ENCODE peak calls at places on chromosomes 3 and 15, in nine cellular contexts. One of them, this sample, is unnamed.

GRCh38 chr3:177451940-177452484 is 254.7 kb upstream of the TBL1XR1 start:
- DNase-seq in K562: no peak
- DNase-seq in heart left ventricle: no peak
- DNase-seq in breast epithelium: no peak
- DNase-seq in endothelial cell of umbilical vein: peak
- DNase-seq in H1: no peak
- DNase-seq in NB4: no peak
- DNase-seq in HCT116: no peak
- DNase-seq in transverse colon: no peak
- DNase-seq in this sample: no peak

GRCh38 chr3:71997066-71997653 is 212.2 kb upstream of the PROK2 start:
- DNase-seq in endothelial cell of umbilical vein: no peak
- DNase-seq in NB4: no peak
- DNase-seq in H1: no peak
- DNase-seq in HCT116: no peak
- DNase-seq in transverse colon: no peak
- DNase-seq in K562: no peak
- DNase-seq in breast epithelium: no peak
- DNase-seq in heart left ventricle: no peak
- DNase-seq in this sample: no peak

GRCh38 chr3:157793745-157794144 is 290.5 kb upstream of the VEPH1 start:
- DNase-seq in heart left ventricle: no peak
- DNase-seq in H1: no peak
- DNase-seq in transverse colon: no peak
- DNase-seq in endothelial cell of umbilical vein: no peak
- DNase-seq in breast epithelium: no peak
- DNase-seq in K562: no peak
- DNase-seq in HCT116: no peak
- DNase-seq in NB4: no peak
- DNase-seq in this sample: no peak

GRCh38 chr15:33145447-33145846 is 49.1 kb downstream of the FMN1 start:
- DNase-seq in NB4: no peak
- DNase-seq in H1: no peak
- DNase-seq in endothelial cell of umbilical vein: no peak
- DNase-seq in heart left ventricle: no peak
- DNase-seq in transverse colon: no peak
- DNase-seq in K562: no peak
- DNase-seq in HCT116: no peak
- DNase-seq in breast epithelium: peak
- DNase-seq in this sample: no peak

GRCh38 chr3:21747376-21747775 is 3.6 kb downstream of the ZNF385D start:
- DNase-seq in endothelial cell of umbilical vein: no peak
- DNase-seq in K562: no peak
- DNase-seq in breast epithelium: no peak
- DNase-seq in NB4: no peak
- DNase-seq in HCT116: no peak
- DNase-seq in H1: no peak
- DNase-seq in transverse colon: no peak
- DNase-seq in heart left ventricle: no peak
- DNase-seq in this sample: no peak

GRCh38 chr3:175274474-175275218 is 415.5 kb downstream of the NAALADL2 start:
- DNase-seq in HCT116: no peak
- DNase-seq in breast epithelium: no peak
- DNase-seq in K562: no peak
- DNase-seq in NB4: peak
- DNase-seq in H1: no peak
- DNase-seq in transverse colon: no peak
- DNase-seq in endothelial cell of umbilical vein: no peak
- DNase-seq in heart left ventricle: no peak
- DNase-seq in this sample: no peak

GRCh38 chr15:32956006-32956405 is 238.2 kb downstream of the GREM1 start:
- DNase-seq in breast epithelium: no peak
- DNase-seq in K562: peak
- DNase-seq in HCT116: peak
- DNase-seq in heart left ventricle: no peak
- DNase-seq in NB4: peak
- DNase-seq in H1: no peak
- DNase-seq in transverse colon: no peak
- DNase-seq in endothelial cell of umbilical vein: peak
- DNase-seq in this sample: no peak

GRCh38 chr3:142274908-142275307 is 49.5 kb upstream of the GK5 start:
- DNase-seq in K562: no peak
- DNase-seq in breast epithelium: no peak
- DNase-seq in heart left ventricle: no peak
- DNase-seq in endothelial cell of umbilical vein: no peak
- DNase-seq in H1: no peak
- DNase-seq in HCT116: no peak
- DNase-seq in NB4: no peak
- DNase-seq in transverse colon: no peak
- DNase-seq in this sample: no peak

GRCh38 chr15:99414755-99415731 is 150.7 kb upstream of the MEF2A start:
- DNase-seq in H1: peak
- DNase-seq in breast epithelium: no peak
- DNase-seq in endothelial cell of umbilical vein: no peak
- DNase-seq in NB4: no peak
- DNase-seq in K562: no peak
- DNase-seq in heart left ventricle: peak
- DNase-seq in transverse colon: no peak
- DNase-seq in HCT116: no peak
- DNase-seq in this sample: peak

GRCh38 chr3:107589454-107589853 is 66.7 kb downstream of the BBX start:
- DNase-seq in endothelial cell of umbilical vein: no peak
- DNase-seq in HCT116: no peak
- DNase-seq in K562: no peak
- DNase-seq in breast epithelium: no peak
- DNase-seq in transverse colon: no peak
- DNase-seq in NB4: no peak
- DNase-seq in H1: no peak
- DNase-seq in heart left ventricle: no peak
- DNase-seq in this sample: no peak

GRCh38 chr3:148815736-148816135 is 11.9 kb upstream of the CPB1 start:
- DNase-seq in endothelial cell of umbilical vein: no peak
- DNase-seq in NB4: no peak
- DNase-seq in K562: no peak
- DNase-seq in HCT116: no peak
- DNase-seq in H1: no peak
- DNase-seq in breast epithelium: no peak
- DNase-seq in heart left ventricle: no peak
- DNase-seq in transverse colon: no peak
- DNase-seq in this sample: no peak

GRCh38 chr3:159732172-159733111 is 256.2 kb upstream of the IL12A start:
- DNase-seq in breast epithelium: peak
- DNase-seq in heart left ventricle: no peak
- DNase-seq in endothelial cell of umbilical vein: peak
- DNase-seq in NB4: no peak
- DNase-seq in HCT116: peak
- DNase-seq in K562: no peak
- DNase-seq in H1: peak
- DNase-seq in transverse colon: no peak
- DNase-seq in this sample: no peak

GRCh38 chr15:87712211-87712610 is 544.3 kb downstream of the NTRK3 start:
- DNase-seq in transverse colon: no peak
- DNase-seq in endothelial cell of umbilical vein: no peak
- DNase-seq in NB4: no peak
- DNase-seq in breast epithelium: no peak
- DNase-seq in heart left ventricle: no peak
- DNase-seq in HCT116: no peak
- DNase-seq in K562: no peak
- DNase-seq in H1: no peak
- DNase-seq in this sample: no peak

GRCh38 chr3:15204005-15204404 is 2.0 kb upstream of the CAPN7 start:
- DNase-seq in heart left ventricle: no peak
- DNase-seq in HCT116: no peak
- DNase-seq in transverse colon: no peak
- DNase-seq in breast epithelium: no peak
- DNase-seq in endothelial cell of umbilical vein: no peak
- DNase-seq in NB4: peak
- DNase-seq in H1: no peak
- DNase-seq in K562: peak
- DNase-seq in this sample: peak

GRCh38 chr15:82648257-82649103 is 1.3 kb upstream of the CPEB1 start:
- DNase-seq in K562: no peak
- DNase-seq in H1: peak
- DNase-seq in breast epithelium: no peak
- DNase-seq in HCT116: no peak
- DNase-seq in endothelial cell of umbilical vein: no peak
- DNase-seq in heart left ventricle: no peak
- DNase-seq in NB4: no peak
- DNase-seq in transverse colon: no peak
- DNase-seq in this sample: no peak

GRCh38 chr3:148433665-148434064 is 264.0 kb upstream of the AGTR1 start:
- DNase-seq in heart left ventricle: no peak
- DNase-seq in endothelial cell of umbilical vein: no peak
- DNase-seq in HCT116: no peak
- DNase-seq in breast epithelium: no peak
- DNase-seq in K562: no peak
- DNase-seq in H1: no peak
- DNase-seq in transverse colon: no peak
- DNase-seq in NB4: no peak
- DNase-seq in this sample: no peak

GRCh38 chr15:100113351-100114075 is 228.3 kb downstream of the ADAMTS17 start:
- DNase-seq in K562: no peak
- DNase-seq in transverse colon: no peak
- DNase-seq in H1: no peak
- DNase-seq in heart left ventricle: no peak
- DNase-seq in endothelial cell of umbilical vein: no peak
- DNase-seq in NB4: no peak
- DNase-seq in HCT116: no peak
- DNase-seq in breast epithelium: no peak
- DNase-seq in this sample: no peak

GRCh38 chr15:35695002-35695401 is 149.0 kb upstream of the DPH6 start:
- DNase-seq in K562: no peak
- DNase-seq in transverse colon: no peak
- DNase-seq in NB4: no peak
- DNase-seq in H1: no peak
- DNase-seq in endothelial cell of umbilical vein: no peak
- DNase-seq in HCT116: no peak
- DNase-seq in heart left ventricle: no peak
- DNase-seq in breast epithelium: no peak
- DNase-seq in this sample: no peak

DNA sequence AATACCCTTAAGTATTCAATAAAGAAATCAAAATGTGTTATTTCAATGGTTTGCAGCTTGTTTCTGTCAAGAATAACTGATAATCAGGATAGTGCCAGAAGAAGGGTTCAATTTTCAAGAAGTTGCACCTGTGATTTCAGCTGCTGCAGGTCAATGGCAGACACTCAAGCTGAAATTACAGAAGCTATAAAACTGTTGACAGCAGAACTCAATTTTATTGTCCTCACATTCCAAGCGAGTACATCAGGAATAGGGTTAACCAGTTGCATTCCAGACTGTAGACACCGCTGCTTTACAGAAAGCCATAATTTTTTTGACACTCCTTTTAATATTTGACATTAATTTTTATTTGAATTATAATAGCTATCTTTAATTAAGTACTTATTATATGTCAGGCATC is 364.1 kb downstream of the CGGBP1 start:
- DNase-seq in NB4: no peak
- DNase-seq in K562: no peak
- DNase-seq in breast epithelium: no peak
- DNase-seq in transverse colon: no peak
- DNase-seq in HCT116: no peak
- DNase-seq in endothelial cell of umbilical vein: no peak
- DNase-seq in H1: no peak
- DNase-seq in heart left ventricle: no peak
- DNase-seq in this sample: no peak
- TF ChIP-seq POLR2A in NB4: no peak
- TF ChIP-seq POLR2A in K562: no peak
- TF ChIP-seq POLR2A in breast epithelium: no peak
- TF ChIP-seq POLR2A in transverse colon: no peak
- TF ChIP-seq POLR2A in HCT116: no peak
- TF ChIP-seq POLR2A in endothelial cell of umbilical vein: no peak
- TF ChIP-seq POLR2A in H1: no peak
- TF ChIP-seq POLR2A in heart left ventricle: no peak
- TF ChIP-seq POLR2A in this sample: no peak

GRCh38 chr15:28935316-28935715 is 49.5 kb downstream of the APBA2 start:
- DNase-seq in heart left ventricle: no peak
- DNase-seq in NB4: peak
- DNase-seq in endothelial cell of umbilical vein: no peak
- DNase-seq in transverse colon: no peak
- DNase-seq in HCT116: no peak
- DNase-seq in H1: peak
- DNase-seq in K562: peak
- DNase-seq in breast epithelium: no peak
- DNase-seq in this sample: peak
- TF ChIP-seq CTCF in heart left ventricle: no peak
- TF ChIP-seq CTCF in NB4: peak
- TF ChIP-seq CTCF in endothelial cell of umbilical vein: peak
- TF ChIP-seq CTCF in transverse colon: no peak
- TF ChIP-seq CTCF in HCT116: peak
- TF ChIP-seq CTCF in H1: peak
- TF ChIP-seq CTCF in K562: peak
- TF ChIP-seq CTCF in breast epithelium: no peak
- TF ChIP-seq CTCF in this sample: no peak

DNA sequence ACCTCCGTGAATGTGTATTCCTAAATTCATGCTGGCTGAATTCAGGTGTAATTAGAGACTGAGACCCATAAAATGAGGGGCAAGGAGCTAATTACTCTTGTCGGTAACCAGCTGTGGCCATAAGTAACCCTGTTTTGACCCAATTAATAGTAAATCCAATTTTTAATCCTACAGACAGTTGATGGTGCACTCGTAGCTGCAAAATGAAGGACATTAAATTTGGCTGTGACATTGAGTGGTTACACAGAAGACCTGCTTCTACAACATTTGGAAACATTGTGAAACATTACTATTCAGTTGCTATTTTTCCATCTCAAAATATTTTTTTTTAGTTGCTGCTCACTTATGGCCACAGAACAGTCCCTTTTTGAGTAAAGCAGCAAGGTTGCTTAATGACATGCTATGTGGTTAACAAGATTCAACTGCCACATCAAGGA is 33.0 kb downstream of the MBNL1 start:
- DNase-seq in breast epithelium: no peak
- DNase-seq in heart left ventricle: no peak
- DNase-seq in NB4: peak
- DNase-seq in K562: no peak
- DNase-seq in HCT116: no peak
- DNase-seq in H1: no peak
- DNase-seq in endothelial cell of umbilical vein: no peak
- DNase-seq in transverse colon: no peak
- DNase-seq in this sample: no peak
- TF ChIP-seq POLR2A in breast epithelium: no peak
- TF ChIP-seq POLR2A in heart left ventricle: no peak
- TF ChIP-seq POLR2A in NB4: no peak
- TF ChIP-seq POLR2A in K562: no peak
- TF ChIP-seq POLR2A in HCT116: no peak
- TF ChIP-seq POLR2A in H1: no peak
- TF ChIP-seq POLR2A in endothelial cell of umbilical vein: no peak
- TF ChIP-seq POLR2A in transverse colon: no peak
- TF ChIP-seq POLR2A in this sample: no peak

DNA sequence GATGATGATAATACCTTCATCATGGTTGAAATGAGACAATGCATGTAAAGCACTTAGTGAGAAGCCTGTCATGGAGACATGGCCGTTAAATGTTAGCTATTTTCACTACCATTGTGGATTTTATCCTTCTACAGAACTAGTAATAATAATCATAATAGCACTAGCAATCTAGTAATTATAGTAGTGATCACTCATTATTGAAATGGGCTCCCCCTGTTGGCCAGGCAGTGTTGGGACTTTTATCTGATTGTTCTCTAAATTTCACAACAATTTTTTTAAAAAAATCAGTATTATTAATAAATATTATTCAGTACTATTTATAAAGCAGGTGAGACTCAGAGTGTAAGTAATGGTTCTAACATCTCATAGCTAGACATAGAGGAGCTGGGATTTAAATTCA is 396.3 kb downstream of the IL5RA start:
- DNase-seq in breast epithelium: no peak
- DNase-seq in HCT116: no peak
- DNase-seq in heart left ventricle: no peak
- DNase-seq in NB4: no peak
- DNase-seq in endothelial cell of umbilical vein: no peak
- DNase-seq in K562: peak
- DNase-seq in H1: no peak
- DNase-seq in transverse colon: no peak
- DNase-seq in this sample: no peak
- TF ChIP-seq CTCF in breast epithelium: no peak
- TF ChIP-seq CTCF in HCT116: no peak
- TF ChIP-seq CTCF in heart left ventricle: no peak
- TF ChIP-seq CTCF in NB4: peak
- TF ChIP-seq CTCF in endothelial cell of umbilical vein: no peak
- TF ChIP-seq CTCF in K562: peak
- TF ChIP-seq CTCF in H1: peak
- TF ChIP-seq CTCF in transverse colon: no peak
- TF ChIP-seq CTCF in this sample: no peak

This sample was measured in sigmoid colon.